ENCODE peak calls at places on chromosomes 13 and 19, in five cellular contexts. One of them, this sample, is unnamed.

GRCh38 chr19:35436477-35437141 is 11.4 kb upstream of the FFAR2 start:
- DNase-seq in CD4-positive, alpha-beta T cell: no peak
- DNase-seq in glutamatergic neuron: no peak
- DNase-seq in AG09319: peak; percentile 14
- DNase-seq in cardiac muscle cell: peak; percentile 90
- DNase-seq in this sample: no peak

GRCh38 chr19:44587863-44588752 is 25.3 kb upstream of the IGSF23 start:
- DNase-seq in CD4-positive, alpha-beta T cell: no peak
- DNase-seq in glutamatergic neuron: no peak
- DNase-seq in AG09319: peak; percentile 87
- DNase-seq in cardiac muscle cell: peak; percentile 94
- DNase-seq in this sample: no peak

GRCh38 chr19:38698225-38699026 is 45.8 kb downstream of the CAPN12 start:
- DNase-seq in CD4-positive, alpha-beta T cell: no peak
- DNase-seq in glutamatergic neuron: no peak
- DNase-seq in AG09319: no peak
- DNase-seq in cardiac muscle cell: no peak
- DNase-seq in this sample: no peak

GRCh38 chr13:94860981-94861407 is 148.6 kb upstream of the SOX21 start:
- DNase-seq in CD4-positive, alpha-beta T cell: no peak
- DNase-seq in glutamatergic neuron: no peak
- DNase-seq in AG09319: no peak
- DNase-seq in cardiac muscle cell: peak; percentile 30
- DNase-seq in this sample: no peak

GRCh38 chr19:51422053-51422448 is 4.6 kb upstream of the SIGLEC10 start:
- DNase-seq in CD4-positive, alpha-beta T cell: peak; percentile 77
- DNase-seq in glutamatergic neuron: peak; percentile 86
- DNase-seq in AG09319: peak; percentile 10
- DNase-seq in cardiac muscle cell: peak; percentile 78
- DNase-seq in this sample: peak; percentile 90

GRCh38 chr19:43934055-43934984 is 762 bp downstream of the ZNF45 start:
- DNase-seq in CD4-positive, alpha-beta T cell: no peak
- DNase-seq in glutamatergic neuron: no peak
- DNase-seq in AG09319: no peak
- DNase-seq in cardiac muscle cell: peak; percentile 6
- DNase-seq in this sample: no peak

GRCh38 chr13:74773263-74773662 is 639.1 kb upstream of the KLF12 start:
- DNase-seq in CD4-positive, alpha-beta T cell: no peak
- DNase-seq in glutamatergic neuron: no peak
- DNase-seq in AG09319: no peak
- DNase-seq in cardiac muscle cell: no peak
- DNase-seq in this sample: no peak

GRCh38 chr13:110525328-110526319 is 35.9 kb downstream of the RAB20 start:
- DNase-seq in CD4-positive, alpha-beta T cell: no peak
- DNase-seq in glutamatergic neuron: no peak
- DNase-seq in AG09319: no peak
- DNase-seq in cardiac muscle cell: no peak
- DNase-seq in this sample: no peak

GRCh38 chr13:110015253-110015652 is 228.9 kb upstream of the IRS2 start:
- DNase-seq in CD4-positive, alpha-beta T cell: no peak
- DNase-seq in glutamatergic neuron: no peak
- DNase-seq in AG09319: no peak
- DNase-seq in cardiac muscle cell: peak; percentile 6
- DNase-seq in this sample: no peak

GRCh38 chr19:30691767-30692516 is 319.8 kb downstream of the ZNF536 start:
- DNase-seq in CD4-positive, alpha-beta T cell: no peak
- DNase-seq in glutamatergic neuron: no peak
- DNase-seq in AG09319: no peak
- DNase-seq in cardiac muscle cell: peak; percentile 6
- DNase-seq in this sample: no peak

GRCh38 chr13:69496951-69497350 is 610.7 kb upstream of the ATXN8OS start:
- DNase-seq in CD4-positive, alpha-beta T cell: no peak
- DNase-seq in glutamatergic neuron: no peak
- DNase-seq in AG09319: no peak
- DNase-seq in cardiac muscle cell: no peak
- DNase-seq in this sample: no peak

GRCh38 chr19:14061081-14061749 is 661 bp downstream of the PALM3 start:
- DNase-seq in CD4-positive, alpha-beta T cell: no peak
- DNase-seq in glutamatergic neuron: no peak
- DNase-seq in AG09319: no peak
- DNase-seq in cardiac muscle cell: peak; percentile 44
- DNase-seq in this sample: no peak

GRCh38 chr13:110771194-110771593 is 57.7 kb downstream of the ING1 start:
- DNase-seq in CD4-positive, alpha-beta T cell: no peak
- DNase-seq in glutamatergic neuron: no peak
- DNase-seq in AG09319: no peak
- DNase-seq in cardiac muscle cell: peak; percentile 36
- DNase-seq in this sample: no peak

GRCh38 chr13:31968473-31968872 is 63.1 kb upstream of the FRY start:
- DNase-seq in CD4-positive, alpha-beta T cell: no peak
- DNase-seq in glutamatergic neuron: no peak
- DNase-seq in AG09319: no peak
- DNase-seq in cardiac muscle cell: peak; percentile 47
- DNase-seq in this sample: no peak

GRCh38 chr13:51628059-51628852 is 44.0 kb downstream of the WDFY2 start:
- DNase-seq in CD4-positive, alpha-beta T cell: no peak
- DNase-seq in glutamatergic neuron: peak; percentile 83
- DNase-seq in AG09319: no peak
- DNase-seq in cardiac muscle cell: no peak
- DNase-seq in this sample: no peak

GRCh38 chr13:51636349-51636890 is 52.2 kb downstream of the WDFY2 start:
- DNase-seq in CD4-positive, alpha-beta T cell: no peak
- DNase-seq in glutamatergic neuron: no peak
- DNase-seq in AG09319: no peak
- DNase-seq in cardiac muscle cell: no peak
- DNase-seq in this sample: no peak

GRCh38 chr13:51629711-51630575 is 45.7 kb downstream of the WDFY2 start:
- DNase-seq in CD4-positive, alpha-beta T cell: no peak
- DNase-seq in glutamatergic neuron: no peak
- DNase-seq in AG09319: no peak
- DNase-seq in cardiac muscle cell: no peak
- DNase-seq in this sample: no peak

GRCh38 chr13:51635137-51635878 is 51.0 kb downstream of the WDFY2 start:
- DNase-seq in CD4-positive, alpha-beta T cell: no peak
- DNase-seq in glutamatergic neuron: no peak
- DNase-seq in AG09319: no peak
- DNase-seq in cardiac muscle cell: no peak
- DNase-seq in this sample: no peak

DNA sequence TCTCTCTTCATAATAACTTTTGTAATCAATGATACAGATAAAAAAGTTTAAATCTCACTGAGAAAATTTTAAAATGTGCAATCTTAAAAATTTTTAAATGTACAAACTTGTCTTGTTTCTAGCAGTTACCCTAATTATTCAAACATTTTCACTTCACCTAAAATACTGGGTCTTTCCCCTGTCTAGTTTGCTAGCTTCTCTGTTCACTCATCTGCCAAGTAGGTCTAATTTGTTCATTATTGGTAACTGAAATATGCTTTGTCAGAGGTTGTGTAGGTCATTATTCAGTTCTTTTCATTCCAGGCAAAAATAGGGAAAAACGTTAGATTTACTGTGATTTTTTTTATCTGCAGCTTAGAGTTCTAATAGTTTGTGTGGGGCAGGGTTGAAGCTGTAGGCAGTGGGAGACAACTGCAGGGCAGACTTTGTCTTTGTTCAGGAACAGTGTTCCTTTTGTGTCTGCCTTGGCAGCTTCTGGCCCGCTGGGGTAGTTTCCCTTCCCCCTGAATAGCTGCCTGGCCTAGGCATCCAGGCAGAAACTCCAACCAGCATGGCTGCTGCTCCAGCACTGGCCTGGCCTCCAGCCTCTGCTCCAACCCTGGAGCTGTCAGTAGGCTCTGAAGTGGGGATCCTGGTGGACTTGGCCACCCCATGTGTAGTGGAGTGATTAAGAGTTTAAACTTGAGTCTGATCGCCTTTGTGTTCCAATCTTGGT is 48.5 kb downstream of the WDFY2 start:
- DNase-seq in CD4-positive, alpha-beta T cell: no peak
- DNase-seq in glutamatergic neuron: peak; percentile 43
- DNase-seq in AG09319: no peak
- DNase-seq in cardiac muscle cell: no peak
- DNase-seq in this sample: no peak
- TF ChIP-seq CTCF in CD4-positive, alpha-beta T cell: no peak
- TF ChIP-seq CTCF in glutamatergic neuron: no peak
- TF ChIP-seq CTCF in AG09319: no peak
- TF ChIP-seq CTCF in cardiac muscle cell: no peak
- TF ChIP-seq CTCF in this sample: no peak

GRCh38 chr13:40665061-40665753 is 1.2 kb downstream of the FOXO1 start:
- DNase-seq in CD4-positive, alpha-beta T cell: peak; percentile 26
- DNase-seq in glutamatergic neuron: peak; percentile 53
- DNase-seq in AG09319: no peak
- DNase-seq in cardiac muscle cell: no peak
- DNase-seq in this sample: no peak
- TF ChIP-seq CTCF in CD4-positive, alpha-beta T cell: no peak
- TF ChIP-seq CTCF in glutamatergic neuron: no peak
- TF ChIP-seq CTCF in AG09319: no peak
- TF ChIP-seq CTCF in cardiac muscle cell: peak; percentile 4
- TF ChIP-seq CTCF in this sample: no peak

GRCh38 chr19:6733338-6734095 is 3.9 kb downstream of the GPR108 start:
- DNase-seq in CD4-positive, alpha-beta T cell: no peak
- DNase-seq in glutamatergic neuron: no peak
- DNase-seq in AG09319: no peak
- DNase-seq in cardiac muscle cell: no peak
- DNase-seq in this sample: no peak
- TF ChIP-seq CTCF in CD4-positive, alpha-beta T cell: peak; percentile 33
- TF ChIP-seq CTCF in glutamatergic neuron: peak; percentile 15
- TF ChIP-seq CTCF in AG09319: peak; percentile 24
- TF ChIP-seq CTCF in cardiac muscle cell: peak; percentile 19
- TF ChIP-seq CTCF in this sample: no peak

GRCh38 chr13:38872693-38873092 is 117.9 kb downstream of the STOML3 start:
- DNase-seq in CD4-positive, alpha-beta T cell: no peak
- DNase-seq in glutamatergic neuron: peak; percentile 62
- DNase-seq in AG09319: no peak
- DNase-seq in cardiac muscle cell: peak; percentile 57
- DNase-seq in this sample: no peak
- TF ChIP-seq CTCF in CD4-positive, alpha-beta T cell: peak; percentile 46
- TF ChIP-seq CTCF in glutamatergic neuron: peak; percentile 78
- TF ChIP-seq CTCF in AG09319: peak; percentile 32
- TF ChIP-seq CTCF in cardiac muscle cell: peak; percentile 67
- TF ChIP-seq CTCF in this sample: no peak

This sample was measured in activated B cell treated with CpG ODN at 0.5 μM for 24 hours.